ENCODE peak calls at places on chromosomes 4 and X, in eight cellular contexts. One of them, this sample, is unnamed.

GRCh38 chr4:133943081-133943480 is 258.5 kb downstream of the PABPC4L start:
- DNase-seq in uterus: no peak
- DNase-seq in HL-60: no peak
- DNase-seq in GM20000: no peak
- DNase-seq in activated gamma-delta T cell treated with anti-CD3 and anti-CD28 coated beads, Interleukin-2, amount 50 U/mL, for 16 hours: no peak
- DNase-seq in iris pigment epithelial cell: no peak
- DNase-seq in NCI-H1092: no peak
- DNase-seq in HTR-8/SVneo: no peak
- DNase-seq in this sample: no peak

GRCh38 chr4:38717604-38718003 is 53.6 kb downstream of the KLF3 start:
- DNase-seq in NCI-H1092: no peak
- DNase-seq in GM20000: no peak
- DNase-seq in uterus: no peak
- DNase-seq in iris pigment epithelial cell: peak
- DNase-seq in activated gamma-delta T cell treated with anti-CD3 and anti-CD28 coated beads, Interleukin-2, amount 50 U/mL, for 16 hours: no peak
- DNase-seq in HL-60: no peak
- DNase-seq in HTR-8/SVneo: no peak
- DNase-seq in this sample: no peak

GRCh38 chr4:160020804-160021203 is 917.9 kb downstream of the RAPGEF2 start:
- DNase-seq in HL-60: no peak
- DNase-seq in activated gamma-delta T cell treated with anti-CD3 and anti-CD28 coated beads, Interleukin-2, amount 50 U/mL, for 16 hours: no peak
- DNase-seq in GM20000: no peak
- DNase-seq in uterus: no peak
- DNase-seq in HTR-8/SVneo: no peak
- DNase-seq in iris pigment epithelial cell: no peak
- DNase-seq in NCI-H1092: no peak
- DNase-seq in this sample: no peak

GRCh38 chr4:181235361-181235760 is 1007.8 kb upstream of the TENM3 start:
- DNase-seq in uterus: no peak
- DNase-seq in activated gamma-delta T cell treated with anti-CD3 and anti-CD28 coated beads, Interleukin-2, amount 50 U/mL, for 16 hours: no peak
- DNase-seq in NCI-H1092: no peak
- DNase-seq in HL-60: no peak
- DNase-seq in GM20000: no peak
- DNase-seq in iris pigment epithelial cell: no peak
- DNase-seq in HTR-8/SVneo: no peak
- DNase-seq in this sample: no peak

GRCh38 chr4:76803522-76803921 is 94.4 kb downstream of the SOWAHB start:
- DNase-seq in iris pigment epithelial cell: peak
- DNase-seq in HTR-8/SVneo: peak
- DNase-seq in uterus: peak
- DNase-seq in activated gamma-delta T cell treated with anti-CD3 and anti-CD28 coated beads, Interleukin-2, amount 50 U/mL, for 16 hours: no peak
- DNase-seq in HL-60: no peak
- DNase-seq in GM20000: no peak
- DNase-seq in NCI-H1092: no peak
- DNase-seq in this sample: peak

GRCh38 chr4:16196482-16197393 is 29.5 kb downstream of the TAPT1 start:
- DNase-seq in GM20000: no peak
- DNase-seq in HL-60: no peak
- DNase-seq in iris pigment epithelial cell: peak
- DNase-seq in uterus: no peak
- DNase-seq in HTR-8/SVneo: peak
- DNase-seq in NCI-H1092: peak
- DNase-seq in activated gamma-delta T cell treated with anti-CD3 and anti-CD28 coated beads, Interleukin-2, amount 50 U/mL, for 16 hours: no peak
- DNase-seq in this sample: peak

GRCh38 chr4:174388744-174389143 is 105.0 kb downstream of the CEP44 start:
- DNase-seq in GM20000: no peak
- DNase-seq in NCI-H1092: no peak
- DNase-seq in iris pigment epithelial cell: no peak
- DNase-seq in HL-60: no peak
- DNase-seq in activated gamma-delta T cell treated with anti-CD3 and anti-CD28 coated beads, Interleukin-2, amount 50 U/mL, for 16 hours: no peak
- DNase-seq in uterus: no peak
- DNase-seq in HTR-8/SVneo: no peak
- DNase-seq in this sample: peak

GRCh38 chr4:120009731-120010130 is 56.9 kb downstream of the MAD2L1 start:
- DNase-seq in HL-60: no peak
- DNase-seq in uterus: no peak
- DNase-seq in activated gamma-delta T cell treated with anti-CD3 and anti-CD28 coated beads, Interleukin-2, amount 50 U/mL, for 16 hours: no peak
- DNase-seq in GM20000: no peak
- DNase-seq in iris pigment epithelial cell: peak
- DNase-seq in HTR-8/SVneo: no peak
- DNase-seq in NCI-H1092: no peak
- DNase-seq in this sample: peak

GRCh38 chr4:140096483-140096861 is 57.5 kb downstream of the MAML3 start:
- DNase-seq in HTR-8/SVneo: no peak
- DNase-seq in GM20000: no peak
- DNase-seq in activated gamma-delta T cell treated with anti-CD3 and anti-CD28 coated beads, Interleukin-2, amount 50 U/mL, for 16 hours: no peak
- DNase-seq in iris pigment epithelial cell: no peak
- DNase-seq in uterus: no peak
- DNase-seq in NCI-H1092: no peak
- DNase-seq in HL-60: no peak
- DNase-seq in this sample: no peak

GRCh38 chrX:151177141-151178027 is 1.0 kb downstream of the GPR50 start:
- DNase-seq in activated gamma-delta T cell treated with anti-CD3 and anti-CD28 coated beads, Interleukin-2, amount 50 U/mL, for 16 hours: no peak
- DNase-seq in GM20000: no peak
- DNase-seq in NCI-H1092: no peak
- DNase-seq in uterus: no peak
- DNase-seq in iris pigment epithelial cell: peak
- DNase-seq in HTR-8/SVneo: no peak
- DNase-seq in HL-60: no peak
- DNase-seq in this sample: no peak

GRCh38 chr4:110245567-110245966 is 47.2 kb upstream of the ELOVL6 start:
- DNase-seq in HTR-8/SVneo: peak
- DNase-seq in NCI-H1092: no peak
- DNase-seq in uterus: no peak
- DNase-seq in iris pigment epithelial cell: peak
- DNase-seq in activated gamma-delta T cell treated with anti-CD3 and anti-CD28 coated beads, Interleukin-2, amount 50 U/mL, for 16 hours: no peak
- DNase-seq in HL-60: no peak
- DNase-seq in GM20000: no peak
- DNase-seq in this sample: peak

GRCh38 chr4:165814256-165815010 is 58.6 kb upstream of the TLL1 start:
- DNase-seq in uterus: no peak
- DNase-seq in NCI-H1092: no peak
- DNase-seq in HL-60: no peak
- DNase-seq in activated gamma-delta T cell treated with anti-CD3 and anti-CD28 coated beads, Interleukin-2, amount 50 U/mL, for 16 hours: no peak
- DNase-seq in iris pigment epithelial cell: peak
- DNase-seq in GM20000: no peak
- DNase-seq in HTR-8/SVneo: no peak
- DNase-seq in this sample: peak